ENCODE peak calls at places on chromosome 6, in four cellular contexts. One of them, this sample, is unnamed.

GRCh38 chr6:160750276-160750689 is 48.2 kb downstream of the PLG start:
- DNase-seq in omental fat pad: no peak
- DNase-seq in retina: no peak
- DNase-seq in Ammon's horn: no peak
- DNase-seq in this sample: peak

GRCh38 chr6:38871745-38872568 is 156.8 kb downstream of the DNAH8 start:
- DNase-seq in omental fat pad: peak
- DNase-seq in retina: peak
- DNase-seq in Ammon's horn: peak
- DNase-seq in this sample: peak

GRCh38 chr6:24824142-24824755 is 25.5 kb upstream of the ARMH2 start:
- DNase-seq in omental fat pad: no peak
- DNase-seq in retina: no peak
- DNase-seq in Ammon's horn: no peak
- DNase-seq in this sample: no peak

GRCh38 chr6:84492246-84493135 is 265.0 kb upstream of the CEP162 start:
- DNase-seq in omental fat pad: no peak
- DNase-seq in retina: no peak
- DNase-seq in Ammon's horn: no peak
- DNase-seq in this sample: no peak

GRCh38 chr6:170271771-170272314 is 19.0 kb downstream of the DLL1 start:
- DNase-seq in omental fat pad: no peak
- DNase-seq in retina: no peak
- DNase-seq in Ammon's horn: no peak
- DNase-seq in this sample: peak

GRCh38 chr6:78526432-78526831 is 340.9 kb upstream of the IRAK1BP1 start:
- DNase-seq in omental fat pad: no peak
- DNase-seq in retina: no peak
- DNase-seq in Ammon's horn: no peak
- DNase-seq in this sample: no peak

GRCh38 chr6:99606670-99607415 is at the start of gene PRDM13:
- DNase-seq in omental fat pad: no peak
- DNase-seq in retina: peak
- DNase-seq in Ammon's horn: no peak
- DNase-seq in this sample: no peak

GRCh38 chr6:148835920-148836441 is 89.2 kb downstream of the UST start:
- DNase-seq in omental fat pad: no peak
- DNase-seq in retina: no peak
- DNase-seq in Ammon's horn: peak
- DNase-seq in this sample: no peak

GRCh38 chr6:10873374-10873773 is 8.5 kb downstream of the GCM2 start:
- DNase-seq in omental fat pad: no peak
- DNase-seq in retina: no peak
- DNase-seq in Ammon's horn: no peak
- DNase-seq in this sample: no peak

GRCh38 chr6:21987501-21987957 is 309.3 kb downstream of the PRL start:
- DNase-seq in omental fat pad: peak
- DNase-seq in retina: peak
- DNase-seq in Ammon's horn: peak
- DNase-seq in this sample: peak

GRCh38 chr6:25369450-25370086 is 90.4 kb downstream of the CARMIL1 start:
- DNase-seq in omental fat pad: no peak
- DNase-seq in retina: no peak
- DNase-seq in Ammon's horn: peak
- DNase-seq in this sample: no peak

GRCh38 chr6:18985061-18985460 is 597.9 kb downstream of the RNF144B start:
- DNase-seq in omental fat pad: no peak
- DNase-seq in retina: no peak
- DNase-seq in Ammon's horn: no peak
- DNase-seq in this sample: no peak